ENCODE peak calls at places on chromosomes 16 and 17, in ten cellular contexts. F, L, T, P, D, V, X, Y, G and R are unnamed samples.

GRCh38 chr16:66551362-66551761 is 1.0 kb upstream of the CKLF start:
- DNase-seq in F (no peak), D (peak; percentile 37), L (peak; percentile 79), G (no peak), X (no peak), Y (no peak), T (no peak), V (peak; percentile 35), P (no peak), R (no peak)

GRCh38 chr17:20009302-20010098 is at the start of gene SPECC1:
- DNase-seq in D (peak; percentile 91), G (peak; percentile 79), V (peak; percentile 85), L (peak; percentile 74), P (peak; percentile 69), T (peak; percentile 74), F (peak; percentile 95), X (peak; percentile 89), Y (peak; percentile 91), R (peak; percentile 79)

GRCh38 chr17:50139950-50140885 is 10.3 kb upstream of the SAMD14 start:
- DNase-seq in L (peak; percentile 75), F (peak; percentile 94), D (peak; percentile 75), G (peak; percentile 82), T (peak; percentile 82), V (peak; percentile 80), Y (peak; percentile 89), P (peak; percentile 81), X (peak; percentile 81), R (no peak)

GRCh38 chr16:66926171-66926570 is 836 bp upstream of the RRAD start:
- DNase-seq in X (peak; percentile 40), G (peak; percentile 86), Y (peak; percentile 94), D (no peak), F (peak; percentile 85), L (no peak), V (peak; percentile 67), P (no peak), T (peak; percentile 75), R (peak; percentile 15)

GRCh38 chr17:50190278-50191069 is 11.0 kb downstream of the COL1A1 start:
- DNase-seq in X (no peak), L (no peak), T (no peak), D (no peak), P (no peak), Y (no peak), V (no peak), F (no peak), G (no peak), R (no peak)

GRCh38 chr17:50170662-50171370 is 5.0 kb downstream of the SGCA start:
- DNase-seq in T (no peak), Y (no peak), D (no peak), G (peak; percentile 24), L (peak; percentile 51), F (peak; percentile 60), P (no peak), X (no peak), V (peak; percentile 35), R (no peak)

GRCh38 chr17:82528484-82529265 is 9.1 kb downstream of the FOXK2 start:
- DNase-seq in F (no peak), G (peak; percentile 86), L (no peak), T (peak; percentile 70), P (peak; percentile 67), Y (peak; percentile 80), V (peak; percentile 69), X (peak; percentile 33), D (peak; percentile 52), R (peak; percentile 71)

GRCh38 chr16:68646948-68647659 is 2.0 kb downstream of the CDH3 start:
- DNase-seq in Y (no peak), T (no peak), F (no peak), G (no peak), P (no peak), V (no peak), X (no peak), D (no peak), L (no peak), R (no peak)

GRCh38 chr17:63117431-63117830 is 151.4 kb downstream of the TANC2 start:
- DNase-seq in X (no peak), D (no peak), V (no peak), F (no peak), T (no peak), P (no peak), G (no peak), L (no peak), Y (no peak), R (no peak)

GRCh38 chr16:53664724-53665345 is 38.8 kb downstream of the RPGRIP1L start:
- DNase-seq in F (no peak), Y (no peak), D (no peak), X (no peak), G (no peak), P (no peak), V (no peak), L (peak; percentile 31), T (peak; percentile 3), R (no peak)

GRCh38 chr17:4978720-4979119 is 8.8 kb downstream of the CAMTA2 start:
- DNase-seq in F (no peak), D (no peak), G (no peak), T (no peak), L (no peak), X (no peak), Y (no peak), V (no peak), P (no peak), R (no peak)

GRCh38 chr16:49023095-49023494 is 258.5 kb downstream of the CBLN1 start:
- DNase-seq in T (no peak), F (no peak), X (no peak), D (no peak), L (no peak), Y (no peak), G (no peak), V (no peak), P (no peak), R (no peak)

GRCh38 chr16:89656435-89657121 is 930 bp downstream of the CHMP1A start:
- DNase-seq in G (no peak), T (no peak), D (peak; percentile 41), Y (no peak), P (no peak), F (no peak), X (no peak), L (no peak), V (no peak), R (no peak)

GRCh38 chr17:16439867-16440351 is 24.5 kb downstream of the TRPV2 start:
- DNase-seq in G (no peak), V (no peak), D (no peak), Y (no peak), F (no peak), X (no peak), T (no peak), P (no peak), L (peak; percentile 60), R (no peak)

GRCh38 chr17:44878627-44879221 is 20.5 kb downstream of the EFTUD2 start:
- DNase-seq in Y (no peak), L (peak; percentile 40), T (peak; percentile 49), G (no peak), P (no peak), X (no peak), F (no peak), V (no peak), D (peak; percentile 52), R (no peak)

DNA sequence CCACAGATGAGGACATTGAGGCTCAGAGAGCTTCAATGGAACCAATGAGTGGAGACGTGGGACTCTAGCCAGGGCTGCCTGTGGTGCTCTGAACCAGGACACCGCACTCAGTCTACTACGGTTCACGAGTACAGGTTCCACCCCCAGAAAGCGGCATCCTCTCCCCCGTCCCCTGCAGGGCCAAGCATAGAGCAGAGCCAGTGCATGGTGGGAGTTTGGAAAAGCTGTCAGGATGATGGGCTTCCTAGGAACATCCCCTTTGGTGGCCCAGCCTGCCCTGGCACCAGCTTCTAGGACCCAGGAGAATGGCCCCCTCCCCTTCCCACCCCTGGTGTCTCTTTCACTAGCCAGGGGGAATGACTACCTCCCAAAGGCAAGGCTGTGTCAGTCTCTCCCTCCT is 8.4 kb downstream of the ZNF319 start:
- DNase-seq in D (no peak), X (no peak), V (no peak), G (no peak), Y (no peak), T (no peak), L (no peak), F (peak; percentile 25), P (no peak), R (no peak)
- H3K27ac ChIP-seq in D (no peak overlapping the region), X (no peak overlapping the region), V (no peak overlapping the region), G (no peak overlapping the region), Y (no peak overlapping the region), T (no peak overlapping the region), L (no peak overlapping the region), F (no peak overlapping the region), P (no peak overlapping the region), R (no peak overlapping the region)

GRCh38 chr16:17831330-17831729 is 360.6 kb upstream of the XYLT1 start:
- DNase-seq in Y (no peak), G (no peak), F (no peak), V (no peak), T (no peak), P (no peak), X (no peak), L (no peak), D (peak; percentile 26), R (no peak)
- H3K27ac ChIP-seq in Y (no peak overlapping the region), G (no peak overlapping the region), F (no peak overlapping the region), V (no peak overlapping the region), T (no peak overlapping the region), P (no peak overlapping the region), X (no peak overlapping the region), L (no peak overlapping the region), D (no peak overlapping the region), R (no peak overlapping the region)

GRCh38 chr17:66483946-66484345 is 181.5 kb downstream of the PRKCA start:
- DNase-seq in L (no peak), V (no peak), P (no peak), Y (no peak), D (no peak), T (no peak), X (no peak), F (no peak), G (no peak), R (no peak)

GRCh38 chr17:66487121-66487520 is 184.7 kb downstream of the PRKCA start:
- DNase-seq in Y (no peak), P (no peak), D (no peak), F (no peak), T (no peak), X (no peak), V (no peak), L (no peak), G (no peak), R (no peak)

GRCh38 chr17:66487933-66488572 is 185.6 kb downstream of the PRKCA start:
- DNase-seq in V (no peak), G (no peak), P (no peak), Y (no peak), F (no peak), X (no peak), L (no peak), D (no peak), T (no peak), R (no peak)

GRCh38 chr17:66488874-66489273 is 186.5 kb downstream of the PRKCA start:
- DNase-seq in G (no peak), F (no peak), X (no peak), T (no peak), L (no peak), D (no peak), Y (no peak), P (no peak), V (no peak), R (no peak)

GRCh38 chr17:66485272-66485947 is 183.0 kb downstream of the PRKCA start:
- DNase-seq in V (no peak), G (no peak), T (no peak), F (no peak), X (no peak), Y (no peak), L (no peak), P (no peak), D (no peak), R (no peak)
- H3K27ac ChIP-seq in V (no peak overlapping the region), G (no peak overlapping the region), T (no peak overlapping the region), F (no peak overlapping the region), X (no peak overlapping the region), Y (no peak overlapping the region), L (no peak overlapping the region), P (no peak overlapping the region), D (no peak overlapping the region), R (no peak overlapping the region)

GRCh38 chr16:57889522-57889921 is 81.4 kb downstream of the CNGB1 start:
- DNase-seq in V (no peak), X (no peak), Y (no peak), L (no peak), P (no peak), F (no peak), G (no peak), D (no peak), T (no peak), R (no peak)
- H3K27ac ChIP-seq in V (no peak overlapping the region), X (peak overlapping the region; percentile 55), Y (no peak overlapping the region), L (no peak overlapping the region), P (no peak overlapping the region), F (no peak overlapping the region), G (no peak overlapping the region), D (no peak overlapping the region), T (peak overlapping the region; percentile 90), R (no peak overlapping the region)